ENCODE peak calls at places on chromosome 7, in six cellular contexts. M is GM23338, W is nephron progenitor cell, L is NB4, I is fibroblast of villous mesenchyme, C is spleen. Y is an unnamed sample.

GRCh38 chr7:12321248-12321647 is 82.4 kb downstream of the VWDE start:
- DNase-seq in C (no peak), I (no peak), M (no peak), L (no peak), W (no peak), Y (no peak)

GRCh38 chr7:65251851-65252620 is 121.6 kb upstream of the ZNF92 start:
- DNase-seq in I (peak), M (peak), L (peak), C (peak), W (peak), Y (peak)

GRCh38 chr7:158646766-158647474 is 57.7 kb downstream of the NCAPG2 start:
- DNase-seq in I (no peak), L (peak), M (peak), C (no peak), W (peak), Y (peak)

GRCh38 chr7:78607099-78607498 is 808.5 kb downstream of the PHTF2 start:
- DNase-seq in C (no peak), W (peak), I (no peak), M (peak), L (peak), Y (no peak)

GRCh38 chr7:19069842-19070241 is 47.6 kb downstream of the TWIST1 start:
- DNase-seq in M (peak), I (peak), L (no peak), C (no peak), W (no peak), Y (no peak)

GRCh38 chr7:158372400-158373302 is 215.0 kb downstream of the PTPRN2 start:
- DNase-seq in C (peak), M (no peak), I (no peak), W (no peak), L (no peak), Y (no peak)

GRCh38 chr7:158325530-158326381 is 261.9 kb downstream of the PTPRN2 start:
- DNase-seq in I (no peak), M (peak), C (peak), W (peak), L (no peak), Y (no peak)

GRCh38 chr7:3066506-3066905 is 22.8 kb upstream of the CARD11 start:
- DNase-seq in I (no peak), M (no peak), L (no peak), C (no peak), W (no peak), Y (no peak)

GRCh38 chr7:29748286-29749099 is 57.8 kb upstream of the WIPF3 start:
- DNase-seq in M (peak), W (no peak), I (peak), L (peak), C (no peak), Y (no peak)

GRCh38 chr7:147524726-147525245 is 1065.8 kb upstream of the C7orf33 start:
- DNase-seq in L (no peak), C (no peak), W (no peak), I (no peak), M (no peak), Y (no peak)

GRCh38 chr7:98284335-98285036 is 3.0 kb downstream of the BRI3 start:
- DNase-seq in C (peak), I (peak), M (no peak), L (no peak), W (no peak), Y (no peak)

GRCh38 chr7:138396251-138397070 is 63.6 kb upstream of the TRIM24 start:
- DNase-seq in M (peak), C (no peak), L (no peak), I (no peak), W (no peak), Y (no peak)

GRCh38 chr7:87506243-87507180 is 31.0 kb upstream of the ABCB4 start:
- DNase-seq in L (peak), C (no peak), W (no peak), M (no peak), I (peak), Y (no peak)
- TF ChIP-seq CTCF in L (no peak), C (no peak), W (no peak), M (peak), I (peak), Y (peak)

GRCh38 chr7:90191648-90192047 is 19.9 kb upstream of the STEAP2 start:
- DNase-seq in L (no peak), M (peak), C (no peak), I (no peak), W (no peak), Y (no peak)

GRCh38 chr7:90192876-90193765 is 18.4 kb upstream of the STEAP2 start:
- DNase-seq in W (no peak), M (no peak), L (no peak), C (no peak), I (no peak), Y (no peak)

GRCh38 chr7:90190995-90191394 is 20.5 kb upstream of the STEAP2 start:
- DNase-seq in L (no peak), M (no peak), C (no peak), W (no peak), I (no peak), Y (no peak)

GRCh38 chr7:90188281-90188680 is 23.3 kb upstream of the STEAP2 start:
- DNase-seq in M (no peak), L (peak), W (no peak), I (no peak), C (no peak), Y (no peak)

DNA sequence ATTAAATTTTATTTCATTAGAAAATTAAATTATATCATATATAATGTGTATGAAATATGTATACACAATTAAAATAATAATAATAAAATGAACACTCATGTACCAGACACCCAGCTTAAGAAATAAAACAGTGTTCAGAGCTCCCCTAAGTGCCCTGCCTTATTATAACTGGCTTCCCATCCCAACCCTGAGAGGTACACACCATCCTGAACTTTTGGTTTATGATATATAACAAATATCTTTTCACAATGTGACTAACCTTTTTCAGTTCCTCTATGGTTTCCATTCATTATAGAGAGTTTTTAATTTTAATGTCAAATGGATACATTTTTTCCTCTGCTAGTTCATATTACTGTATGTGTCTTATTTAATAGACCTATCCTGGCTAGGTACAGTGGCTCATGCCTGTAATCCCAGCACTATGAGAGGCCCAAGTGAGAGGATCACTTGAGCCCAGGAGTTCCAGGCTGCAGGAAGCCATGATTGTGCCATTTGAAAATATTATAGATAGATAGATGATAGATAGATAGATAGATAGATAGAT is 24.0 kb upstream of the STEAP2 start:
- DNase-seq in W (no peak), M (no peak), L (no peak), I (no peak), C (no peak), Y (no peak)
- TF ChIP-seq CTCF in W (no peak), M (no peak), L (no peak), I (no peak), C (no peak), Y (no peak)

DNA sequence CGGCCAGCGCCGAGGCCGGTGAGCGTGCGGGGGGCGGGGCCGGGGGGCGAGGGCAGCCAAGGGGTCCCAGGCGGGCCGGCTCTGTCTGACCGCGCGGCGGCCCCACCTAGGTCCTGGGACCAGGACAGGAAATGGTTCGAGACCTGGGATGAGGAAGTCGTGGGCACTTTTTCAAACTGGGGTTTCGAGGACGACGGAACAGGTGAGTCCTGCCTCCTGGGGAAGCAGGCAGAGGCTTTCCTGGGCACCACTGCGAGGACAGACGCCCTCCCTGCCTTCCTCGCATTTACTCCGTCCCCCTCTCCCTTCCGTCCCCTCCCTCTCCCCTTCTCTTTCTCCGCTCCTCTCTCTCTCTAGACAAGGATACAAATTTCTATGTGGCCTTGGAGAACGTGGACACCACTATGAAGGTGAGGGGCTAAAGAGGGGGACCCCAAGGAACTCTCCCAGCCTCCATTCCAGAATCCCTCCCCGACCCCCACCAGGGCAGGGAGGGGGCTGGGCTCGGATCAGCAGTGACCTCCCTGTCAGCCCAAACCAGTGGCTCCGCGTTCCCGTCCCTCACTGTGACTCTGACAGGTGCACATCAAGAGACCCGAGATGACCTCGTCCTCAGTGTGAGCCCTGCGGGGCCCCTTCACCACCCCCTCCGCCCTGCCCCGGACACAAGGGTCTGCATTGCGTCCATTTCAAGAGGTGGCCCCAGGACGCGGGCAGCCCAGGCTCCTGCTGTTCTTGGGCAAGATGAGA is 2.6 kb upstream of the MUC12 start:
- DNase-seq in I (no peak), M (peak), C (no peak), L (no peak), W (no peak), Y (no peak)
- TF ChIP-seq CTCF in I (no peak), M (no peak), C (no peak), L (no peak), W (no peak), Y (peak)

GRCh38 chr7:129611246-129612111 is at the start of gene NRF1:
- DNase-seq in L (peak), I (peak), M (peak), C (peak), W (peak), Y (peak)
- TF ChIP-seq CTCF in L (no peak), I (no peak), M (peak), C (no peak), W (no peak), Y (no peak)

GRCh38 chr7:70587739-70588138 is 544.2 kb upstream of the GALNT17 start:
- DNase-seq in M (no peak), W (no peak), I (no peak), C (no peak), L (no peak), Y (no peak)

GRCh38 chr7:70586822-70587221 is 545.1 kb upstream of the GALNT17 start:
- DNase-seq in W (no peak), L (no peak), C (no peak), I (no peak), M (no peak), Y (no peak)

GRCh38 chr7:70582921-70583895 is 548.7 kb upstream of the GALNT17 start:
- DNase-seq in L (no peak), W (no peak), C (no peak), M (peak), I (no peak), Y (no peak)

GRCh38 chr7:70583965-70584883 is 547.7 kb upstream of the GALNT17 start:
- DNase-seq in L (no peak), M (no peak), C (no peak), I (no peak), W (no peak), Y (no peak)

DNA sequence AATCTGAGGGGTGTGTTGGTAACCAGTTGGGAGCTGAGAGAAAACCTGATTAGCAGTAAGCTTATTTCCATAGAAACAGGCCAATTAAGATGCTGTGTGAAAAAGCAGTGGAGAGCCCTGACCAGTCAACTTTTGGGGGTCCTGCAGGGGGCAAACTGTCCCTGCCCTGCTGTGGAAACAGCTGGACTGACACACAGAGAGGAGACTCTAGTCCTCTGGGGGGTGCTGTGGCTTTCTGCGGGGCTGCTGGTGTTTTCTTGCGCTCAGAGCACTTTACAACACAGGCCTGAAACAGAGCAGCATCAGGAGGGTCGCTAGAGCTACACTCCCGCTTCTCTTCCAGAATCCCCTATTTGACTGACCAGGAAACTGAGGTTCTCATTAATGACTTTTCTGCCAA is 546.9 kb upstream of the GALNT17 start:
- DNase-seq in I (no peak), M (peak), C (no peak), L (no peak), W (no peak), Y (peak)
- TF ChIP-seq CTCF in I (no peak), M (peak), C (no peak), L (no peak), W (no peak), Y (no peak)

DNA sequence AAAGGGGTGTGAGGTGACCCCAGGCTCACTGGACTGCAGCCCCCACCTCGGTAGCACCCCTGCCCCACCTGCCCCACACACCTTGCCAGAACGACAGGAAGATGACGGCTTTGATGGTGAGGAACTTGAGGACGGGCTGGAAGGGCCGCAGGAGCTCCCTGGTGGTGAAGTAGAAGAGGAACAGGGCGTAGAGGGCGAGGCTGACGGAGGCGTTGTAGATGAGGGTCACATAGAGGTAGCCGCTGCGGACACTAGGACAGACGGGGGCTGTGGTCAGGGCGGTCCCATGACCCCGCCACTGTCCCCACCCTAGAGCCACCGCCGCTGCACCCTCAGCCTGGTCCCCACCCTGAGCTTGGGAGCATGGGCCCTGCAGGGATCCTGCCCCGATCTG is 7.6 kb downstream of the TMEM184A start:
- DNase-seq in C (no peak), W (no peak), M (no peak), I (no peak), L (peak), Y (peak)
- TF ChIP-seq CTCF in C (no peak), W (no peak), M (peak), I (no peak), L (peak), Y (no peak)

DNA sequence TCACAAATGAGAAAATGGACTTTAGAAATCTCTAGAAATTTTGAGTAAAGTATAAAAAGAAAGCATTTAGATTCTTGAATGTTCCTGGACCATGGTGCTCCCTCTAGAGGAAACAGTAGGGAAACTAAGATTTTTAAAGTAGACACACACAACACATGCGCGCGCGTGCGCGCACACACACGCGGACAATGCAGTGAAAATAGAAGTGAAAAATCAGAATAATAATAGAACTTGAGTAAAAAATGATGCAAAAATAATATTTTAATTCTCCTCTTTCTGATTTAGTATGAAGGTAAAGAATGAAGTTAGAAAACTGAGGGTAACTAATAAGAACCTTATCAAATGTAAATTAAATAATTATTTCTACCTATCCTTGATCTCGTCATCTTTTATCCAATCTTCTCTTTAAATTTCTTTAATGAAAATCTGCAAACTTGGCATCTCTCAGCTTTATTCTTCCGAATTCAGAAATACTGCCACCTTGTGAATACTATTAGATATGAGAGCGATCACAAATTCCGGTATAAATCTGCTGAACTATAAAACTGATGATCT is 117.0 kb upstream of the AMPH start:
- DNase-seq in W (no peak), L (peak), I (peak), C (no peak), M (peak), Y (no peak)
- TF ChIP-seq CTCF in W (peak), L (peak), I (peak), C (no peak), M (peak), Y (no peak)

Y was measured in activated CD8-positive, alpha-beta T cell treated with anti-CD3 and anti-CD28 coated beads for 36 hours.